ENCODE peak calls at places on chromosomes 4 and X, in five cellular contexts. T, M, N, J and R are unnamed samples.

GRCh38 chr4:81786063-81786763 is 314.5 kb upstream of the RASGEF1B start:
- DNase-seq in M (no peak), T (no peak), J (peak), N (no peak), R (no peak)

GRCh38 chr4:32689520-32689919 is 1969.4 kb downstream of the PCDH7 start:
- DNase-seq in T (no peak), N (no peak), M (no peak), J (peak), R (no peak)

GRCh38 chr4:22191565-22192301 is 243.2 kb upstream of the KCNIP4 start:
- DNase-seq in T (peak), J (no peak), N (no peak), M (no peak), R (no peak)

GRCh38 chr4:144894525-144894924 is 203.5 kb downstream of the ANAPC10 start:
- DNase-seq in N (peak), T (no peak), J (peak), M (no peak), R (no peak)

GRCh38 chrX:33457102-33457501 is 245.8 kb upstream of the DMD start:
- DNase-seq in M (no peak), N (no peak), J (no peak), T (no peak), R (no peak)

GRCh38 chrX:37455381-37455780 is 106.2 kb downstream of the PRRG1 start:
- DNase-seq in T (no peak), N (no peak), M (no peak), J (peak), R (no peak)

GRCh38 chr4:147354994-147355393 is 125.9 kb upstream of the EDNRA start:
- DNase-seq in T (no peak), N (no peak), M (no peak), J (no peak), R (no peak)

GRCh38 chr4:183563874-183564273 is 59.0 kb downstream of the ING2 start:
- DNase-seq in T (no peak), M (no peak), J (peak), N (no peak), R (no peak)

GRCh38 chr4:26410385-26411293 is 79.6 kb downstream of the CCKAR start:
- DNase-seq in T (no peak), M (no peak), N (peak), J (peak), R (peak)

GRCh38 chrX:68998716-68999115 is 166.5 kb downstream of the PJA1 start:
- DNase-seq in T (no peak), M (no peak), J (no peak), N (no peak), R (no peak)